ENCODE peak calls at places on chromosomes 1 and 21, in six cellular contexts. S is AG09309; F is activated naive CD4-positive, alpha-beta T cell; P is activated B cell treated with CpG ODN at 0.5 μM for 24 hours; W is immature natural killer cell; L is kidney glomerular epithelial cell. Q is an unnamed sample.

GRCh38 chr1:153490272-153491051 is 30.0 kb upstream of the S100A7 start:
- DNase-seq in S (peak), F (no peak), P (no peak), W (no peak), L (no peak), Q (peak)

GRCh38 chr1:172973424-172973823 is 77.3 kb downstream of the TNFSF18 start:
- DNase-seq in S (no peak), F (no peak), P (no peak), W (no peak), L (no peak), Q (no peak)

GRCh38 chr1:224213438-224214119 is 30.5 kb downstream of the DEGS1 start:
- DNase-seq in S (no peak), F (no peak), P (no peak), W (no peak), L (peak), Q (no peak)

GRCh38 chr1:34870395-34870794 is 10.8 kb upstream of the SMIM12 start:
- DNase-seq in S (no peak), F (no peak), P (no peak), W (no peak), L (no peak), Q (no peak)

GRCh38 chr1:233656032-233656620 is 42.2 kb downstream of the KCNK1 start:
- DNase-seq in S (no peak), F (no peak), P (no peak), W (no peak), L (no peak), Q (no peak)

GRCh38 chr1:206890690-206891089 is 6.6 kb upstream of the IL24 start:
- DNase-seq in S (peak), F (no peak), P (no peak), W (no peak), L (no peak), Q (no peak)

GRCh38 chr1:41713557-41714327 is 205.0 kb downstream of the HIVEP3 start:
- DNase-seq in S (peak), F (no peak), P (peak), W (no peak), L (peak), Q (peak)

GRCh38 chr1:78718566-78718965 is 68.9 kb downstream of the IFI44 start:
- DNase-seq in S (no peak), F (no peak), P (no peak), W (no peak), L (no peak), Q (no peak)

GRCh38 chr1:27359822-27360158 is 7.0 kb downstream of the MAP3K6 start:
- DNase-seq in S (no peak), F (no peak), P (no peak), W (no peak), L (no peak), Q (no peak)

GRCh38 chr1:24318988-24319863 is at the start of gene GRHL3:
- DNase-seq in S (no peak), F (no peak), P (no peak), W (no peak), L (peak), Q (no peak)

GRCh38 chr1:203475012-203475981 is at the start of gene PRELP:
- DNase-seq in S (peak), F (no peak), P (no peak), W (no peak), L (no peak), Q (no peak)

GRCh38 chr1:227886993-227887696 is 60.6 kb downstream of the WNT9A start:
- DNase-seq in S (no peak), F (no peak), P (peak), W (peak), L (no peak), Q (peak)

GRCh38 chr1:179516976-179517705 is 58.6 kb downstream of the NPHS2 start:
- DNase-seq in S (no peak), F (no peak), P (no peak), W (no peak), L (no peak), Q (no peak)

GRCh38 chr1:87224209-87224608 is 104.5 kb upstream of the LMO4 start:
- DNase-seq in S (peak), F (no peak), P (no peak), W (no peak), L (peak), Q (peak)

GRCh38 chr1:201191723-201192477 is 1.3 kb downstream of the IGFN1 start:
- DNase-seq in S (peak), F (no peak), P (no peak), W (no peak), L (peak), Q (peak)

GRCh38 chr1:156767879-156768608 is 709 bp downstream of the PRCC start:
- DNase-seq in S (no peak), F (no peak), P (no peak), W (peak), L (no peak), Q (no peak)

GRCh38 chr1:51324271-51325010 is 5.9 kb downstream of the TTC39A start:
- DNase-seq in S (no peak), F (no peak), P (no peak), W (no peak), L (peak), Q (no peak)

GRCh38 chr1:66576645-66577044 is 42.7 kb downstream of the SGIP1 start:
- DNase-seq in S (no peak), F (no peak), P (no peak), W (no peak), L (no peak), Q (no peak)

GRCh38 chr21:18030248-18030647 is 211.1 kb upstream of the C21orf91 start:
- DNase-seq in S (no peak), F (no peak), P (no peak), W (no peak), L (no peak), Q (no peak)

Q was measured in HFF-Myc.